ENCODE peak calls at places on chromosome 17, in four cellular contexts. X is A549, M is prostate gland, W is AG09309. L is an unnamed sample.

GRCh38 chr17:41975099-41976083 is 8.8 kb downstream of the CNP start:
- DNase-seq in X (no peak), M (no peak), W (no peak), L (no peak)

GRCh38 chr17:63819585-63820537 is 7.4 kb upstream of the PSMC5 start:
- DNase-seq in X (no peak), M (no peak), W (no peak), L (no peak)

GRCh38 chr17:50447870-50448573 is 20.7 kb downstream of the CHAD start:
- DNase-seq in X (no peak), M (no peak), W (no peak), L (no peak)

GRCh38 chr17:77688369-77688768 is 270.1 kb upstream of the TNRC6C start:
- DNase-seq in X (no peak), M (no peak), W (no peak), L (no peak)

GRCh38 chr17:28861393-28862203 is 6.8 kb downstream of the ERAL1 start:
- DNase-seq in X (no peak), M (no peak), W (no peak), L (no peak)

GRCh38 chr17:31320791-31321190 is 631 bp downstream of the EVI2A start:
- DNase-seq in X (no peak), M (no peak), W (no peak), L (no peak)

GRCh38 chr17:81328489-81328888 is 33.4 kb upstream of the SLC38A10 start:
- DNase-seq in X (no peak), M (no peak), W (no peak), L (no peak)

GRCh38 chr17:79042421-79043190 is 18.6 kb downstream of the C1QTNF1 start:
- DNase-seq in X (peak; percentile 93), M (peak; percentile 79), W (no peak), L (peak; percentile 64)

GRCh38 chr17:3298260-3298659 is at the start of gene OR3A1:
- DNase-seq in X (no peak), M (no peak), W (no peak), L (no peak)

GRCh38 chr17:9329251-9329921 is 246.2 kb downstream of the STX8 start:
- DNase-seq in X (no peak), M (no peak), W (no peak), L (no peak)

GRCh38 chr17:61015966-61016365 is 338.3 kb downstream of the BCAS3 start:
- DNase-seq in X (no peak), M (no peak), W (peak; percentile 27), L (no peak)

GRCh38 chr17:18038149-18038850 is 668 bp downstream of the ATPAF2 start:
- DNase-seq in X (no peak), M (no peak), W (no peak), L (no peak)

GRCh38 chr17:27109346-27109745 is 184.6 kb upstream of the WSB1 start:
- DNase-seq in X (no peak), M (no peak), W (no peak), L (no peak)

GRCh38 chr17:4161560-4162221 is 18.7 kb downstream of the CYB5D2 start:
- DNase-seq in X (no peak), M (no peak), W (no peak), L (no peak)

GRCh38 chr17:32928527-32929287 is 754 bp downstream of the TMEM98 start:
- DNase-seq in X (no peak), M (no peak), W (no peak), L (no peak)

GRCh38 chr17:50184611-50185398 is 16.6 kb downstream of the COL1A1 start:
- DNase-seq in X (no peak), M (no peak), W (no peak), L (peak; percentile 33)

GRCh38 chr17:50681260-50682200 is 26.2 kb downstream of the ANKRD40 start:
- DNase-seq in X (peak; percentile 86), M (peak; percentile 58), W (peak; percentile 46), L (peak; percentile 51)

GRCh38 chr17:4852504-4853075 is 19.4 kb downstream of the MINK1 start:
- DNase-seq in X (no peak), M (no peak), W (peak; percentile 28), L (no peak)

GRCh38 chr17:76384222-76384986 is at the start of gene SPHK1:
- DNase-seq in X (peak; percentile 90), M (peak; percentile 46), W (no peak), L (peak; percentile 77)

GRCh38 chr17:72393553-72393952 is 272.7 kb downstream of the SOX9 start:
- DNase-seq in X (peak; percentile 74), M (no peak), W (no peak), L (no peak)

GRCh38 chr17:31564291-31564690 is 172.8 kb downstream of the RAB11FIP4 start:
- DNase-seq in X (no peak), M (no peak), W (no peak), L (no peak)

GRCh38 chr17:49515196-49515770 is 20.2 kb downstream of the NGFR start:
- DNase-seq in X (peak; percentile 49), M (peak; percentile 83), W (peak; percentile 88), L (peak; percentile 86)

GRCh38 chr17:73613947-73614655 is 30.1 kb downstream of the SDK2 start:
- DNase-seq in X (no peak), M (no peak), W (no peak), L (no peak)
- H3K4me3 ChIP-seq in X (no peak overlapping the region), M (no peak overlapping the region), W (no peak overlapping the region), L (no peak overlapping the region)

GRCh38 chr17:1196946-1197345 is 17.2 kb upstream of the ABR start:
- DNase-seq in X (no peak), M (no peak), W (no peak), L (no peak)
- H3K4me3 ChIP-seq in X (no peak overlapping the region), M (no peak overlapping the region), W (no peak overlapping the region), L (no peak overlapping the region)

GRCh38 chr17:55722742-55723487 is at the start of gene TMEM100:
- DNase-seq in X (no peak), M (no peak), W (peak; percentile 63), L (no peak)
- H3K4me3 ChIP-seq in X (no peak within 1 kb of the TSS), M (no peak within 1 kb of the TSS), W (peak within 1 kb of the TSS; percentile 24), L (no peak within 1 kb of the TSS)

GRCh38 chr17:44779211-44780025 is 20.6 kb downstream of the ADAM11 start:
- DNase-seq in X (peak; percentile 95), M (peak; percentile 63), W (no peak), L (peak; percentile 82)

GRCh38 chr17:44777394-44778348 is 18.9 kb downstream of the ADAM11 start:
- DNase-seq in X (no peak), M (no peak), W (no peak), L (no peak)

GRCh38 chr17:44776628-44777393 is 18.0 kb downstream of the ADAM11 start:
- DNase-seq in X (no peak), M (no peak), W (no peak), L (peak; percentile 66)

GRCh38 chr17:44780161-44780560 is 21.4 kb downstream of the ADAM11 start:
- DNase-seq in X (no peak), M (no peak), W (no peak), L (no peak)

GRCh38 chr17:44778656-44779210 is 19.9 kb downstream of the ADAM11 start:
- DNase-seq in X (no peak), M (no peak), W (no peak), L (no peak)
- H3K4me3 ChIP-seq in X (peak overlapping the region; percentile 53), M (no peak overlapping the region), W (no peak overlapping the region), L (no peak overlapping the region)

GRCh38 chr17:7912927-7913524 is 3.1 kb downstream of the RNF227 start:
- DNase-seq in X (peak; percentile 79), M (peak; percentile 35), W (no peak), L (no peak)

GRCh38 chr17:7915611-7916382 is at the start of gene RNF227:
- DNase-seq in X (peak; percentile 62), M (peak; percentile 91), W (peak; percentile 76), L (peak; percentile 95)

GRCh38 chr17:7914771-7915610 is 1.1 kb downstream of the RNF227 start:
- DNase-seq in X (peak; percentile 36), M (peak; percentile 59), W (no peak), L (peak; percentile 57)

GRCh38 chr17:7916799-7917198 is 710 bp upstream of the RNF227 start:
- DNase-seq in X (no peak), M (no peak), W (no peak), L (no peak)

DNA sequence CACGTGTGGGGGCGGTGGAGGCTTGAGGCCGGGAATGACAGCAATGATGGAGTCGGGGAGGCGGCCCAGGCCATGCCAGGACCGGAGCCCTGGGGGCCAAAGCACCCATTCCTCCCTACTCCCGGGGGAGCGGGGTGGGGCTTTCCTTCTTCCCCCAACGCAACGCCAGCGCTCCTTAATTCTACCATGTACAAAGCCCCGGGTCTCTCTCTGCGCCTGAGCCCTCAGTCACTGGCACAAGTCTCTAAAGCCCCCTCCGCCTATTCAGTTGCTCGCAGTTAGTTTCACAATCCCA is 241 bp upstream of the RNF227 start:
- DNase-seq in X (no peak), M (no peak), W (no peak), L (no peak)
- H3K4me3 ChIP-seq in X (peak overlapping the region; percentile 48), M (peak overlapping the region; percentile 47), W (peak overlapping the region; percentile 50), L (peak overlapping the region; percentile 48)

GRCh38 chr17:43543771-43544575 is 2.2 kb downstream of the ETV4 start:
- DNase-seq in X (no peak), M (no peak), W (no peak), L (no peak)
- H3K4me3 ChIP-seq in X (peak overlapping the region; percentile 60), M (no peak overlapping the region), W (no peak overlapping the region), L (no peak overlapping the region)

GRCh38 chr17:13600475-13601316 is 1.0 kb downstream of the HS3ST3A1 start:
- DNase-seq in X (no peak), M (no peak), W (no peak), L (no peak)
- H3K4me3 ChIP-seq in X (no peak overlapping the region), M (peak overlapping the region; percentile 32), W (peak overlapping the region; percentile 67), L (peak overlapping the region; percentile 6)

L was measured in pancreas.